ENCODE peak calls at places on chromosome 1, in five cellular contexts. V is GM23248, Y is NT2/D1, L is aorta, R is prostate gland. Z is an unnamed sample. For H3K36me3, the result is how much of the 10 kb centered on the place peaks cover.

GRCh38 chr1:161848676-161849075 is 82.6 kb downstream of the ATF6 start:
- DNase-seq in V (peak), Y (no peak), L (no peak), R (no peak), Z (no peak)

GRCh38 chr1:112396668-112397025 is 633 bp downstream of the CTTNBP2NL start:
- DNase-seq in V (peak), Y (no peak), L (no peak), R (no peak), Z (no peak)

GRCh38 chr1:22323846-22324504 is 127.7 kb upstream of the ZBTB40 start:
- DNase-seq in V (no peak), Y (no peak), L (no peak), R (no peak), Z (peak)

GRCh38 chr1:111045033-111045722 is 81.5 kb upstream of the LRIF1 start:
- DNase-seq in V (peak), Y (no peak), L (no peak), R (no peak), Z (no peak)

GRCh38 chr1:151047591-151047924 is at the start of gene C1orf56:
- DNase-seq in V (peak), Y (peak), L (peak), R (peak), Z (peak)

GRCh38 chr1:154434346-154435075 is 29.4 kb downstream of the IL6R start:
- DNase-seq in V (peak), Y (no peak), L (peak), R (peak), Z (no peak)

GRCh38 chr1:197180252-197180878 is 33.9 kb upstream of the ASPM start:
- DNase-seq in V (peak), Y (peak), L (no peak), R (no peak), Z (no peak)

GRCh38 chr1:57329932-57330331 is 93.9 kb downstream of the DAB1 start:
- DNase-seq in V (no peak), Y (no peak), L (no peak), R (no peak), Z (no peak)

GRCh38 chr1:218377143-218377660 is 32.1 kb downstream of the TGFB2 start:
- DNase-seq in V (peak), Y (no peak), L (no peak), R (peak), Z (no peak)

GRCh38 chr1:9363061-9363471 is 70.4 kb downstream of the SPSB1 start:
- DNase-seq in V (no peak), Y (no peak), L (no peak), R (no peak), Z (no peak)

GRCh38 chr1:178057863-178058576 is 35.9 kb upstream of the RASAL2 start:
- DNase-seq in V (peak), Y (peak), L (no peak), R (no peak), Z (peak)

GRCh38 chr1:221725683-221726330 is 16.1 kb downstream of the DUSP10 start:
- DNase-seq in V (peak), Y (no peak), L (no peak), R (no peak), Z (no peak)

GRCh38 chr1:12572506-12572905 is 45.5 kb downstream of the DHRS3 start:
- DNase-seq in V (no peak), Y (no peak), L (no peak), R (no peak), Z (no peak)

GRCh38 chr1:109193653-109194590 is 19.8 kb upstream of the SARS1 start:
- DNase-seq in V (peak), Y (no peak), L (no peak), R (no peak), Z (peak)

GRCh38 chr1:212234431-212235298 is 50.5 kb upstream of the PPP2R5A start:
- DNase-seq in V (peak), Y (no peak), L (peak), R (no peak), Z (no peak)

GRCh38 chr1:89952021-89952995 is 42.6 kb upstream of the ZNF326 start:
- DNase-seq in V (peak), Y (no peak), L (no peak), R (no peak), Z (no peak)

GRCh38 chr1:154962238-154962678 is 676 bp upstream of the PYGO2 start:
- DNase-seq in V (peak), Y (no peak), L (peak), R (peak), Z (peak)

GRCh38 chr1:22131875-22132486 is 10.9 kb downstream of the WNT4 start:
- DNase-seq in V (peak), Y (no peak), L (no peak), R (peak), Z (peak)

GRCh38 chr1:225454067-225454618 is 26.3 kb upstream of the LBR start:
- DNase-seq in V (peak), Y (no peak), L (no peak), R (no peak), Z (no peak)

GRCh38 chr1:247415423-247416361 is at the start of gene NLRP3:
- DNase-seq in V (peak), Y (no peak), L (peak), R (no peak), Z (no peak)

GRCh38 chr1:20413136-20413790 is 72.7 kb downstream of the CAMK2N1 start:
- DNase-seq in V (no peak), Y (no peak), L (no peak), R (no peak), Z (no peak)

GRCh38 chr1:9410737-9411297 is 118.1 kb downstream of the SPSB1 start:
- DNase-seq in V (peak), Y (no peak), L (no peak), R (no peak), Z (no peak)

GRCh38 chr1:58721247-58721820 is 21.5 kb upstream of the MYSM1 start:
- DNase-seq in V (peak), Y (no peak), L (no peak), R (no peak), Z (no peak)

GRCh38 chr1:26861889-26862371 is 1.0 kb upstream of the SFN start:
- DNase-seq in V (peak), Y (no peak), L (no peak), R (no peak), Z (no peak)

GRCh38 chr1:35085421-35085820 is 6.2 kb downstream of the ZMYM1 start:
- DNase-seq in V (peak), Y (no peak), L (no peak), R (peak), Z (no peak)

GRCh38 chr1:11851171-11851570 is 3.6 kb upstream of the NPPA start:
- DNase-seq in V (peak), Y (no peak), L (no peak), R (no peak), Z (no peak)

GRCh38 chr1:53270107-53270506 is 31.8 kb upstream of the MAGOH start:
- DNase-seq in V (no peak), Y (no peak), L (no peak), R (no peak), Z (no peak)

GRCh38 chr1:63557365-63557987 is 34.2 kb downstream of the EFCAB7 start:
- DNase-seq in V (peak), Y (peak), L (no peak), R (no peak), Z (peak)

GRCh38 chr1:226027861-226028260 is 28.7 kb upstream of the SDE2 start:
- DNase-seq in V (no peak), Y (no peak), L (no peak), R (no peak), Z (no peak)

GRCh38 chr1:89610457-89610991 is 22.4 kb upstream of the LRRC8C start:
- DNase-seq in V (no peak), Y (no peak), L (no peak), R (no peak), Z (peak)

GRCh38 chr1:154142358-154142757 is 12.5 kb downstream of the NUP210L start:
- DNase-seq in V (no peak), Y (no peak), L (no peak), R (peak), Z (no peak)

GRCh38 chr1:35449334-35450008 is 107.7 kb downstream of the KIAA0319L start:
- DNase-seq in V (peak), Y (no peak), L (no peak), R (no peak), Z (no peak)

GRCh38 chr1:115112496-115113375 is 23.4 kb upstream of the TSPAN2 start:
- DNase-seq in V (peak), Y (peak), L (no peak), R (peak), Z (peak)

GRCh38 chr1:205991237-205991636 is 12.0 kb downstream of the RAB7B start:
- DNase-seq in V (peak), Y (no peak), L (no peak), R (no peak), Z (no peak)

GRCh38 chr1:55131801-55132200 is 83.4 kb downstream of the USP24 start:
- DNase-seq in V (peak), Y (no peak), L (no peak), R (no peak), Z (no peak)

GRCh38 chr1:115168026-115168425 is 78.7 kb upstream of the TSPAN2 start:
- DNase-seq in V (peak), Y (no peak), L (no peak), R (no peak), Z (no peak)

GRCh38 chr1:227901906-227902640 is 45.7 kb downstream of the WNT9A start:
- DNase-seq in V (peak), Y (no peak), L (peak), R (no peak), Z (peak)

GRCh38 chr1:17010601-17011438 is 908 bp downstream of the ATP13A2 start:
- DNase-seq in V (peak), Y (no peak), L (peak), R (no peak), Z (peak)

GRCh38 chr1:54273837-54274192 is 73.8 kb downstream of the MRPL37 start:
- DNase-seq in V (peak), Y (no peak), L (no peak), R (no peak), Z (peak)

DNA sequence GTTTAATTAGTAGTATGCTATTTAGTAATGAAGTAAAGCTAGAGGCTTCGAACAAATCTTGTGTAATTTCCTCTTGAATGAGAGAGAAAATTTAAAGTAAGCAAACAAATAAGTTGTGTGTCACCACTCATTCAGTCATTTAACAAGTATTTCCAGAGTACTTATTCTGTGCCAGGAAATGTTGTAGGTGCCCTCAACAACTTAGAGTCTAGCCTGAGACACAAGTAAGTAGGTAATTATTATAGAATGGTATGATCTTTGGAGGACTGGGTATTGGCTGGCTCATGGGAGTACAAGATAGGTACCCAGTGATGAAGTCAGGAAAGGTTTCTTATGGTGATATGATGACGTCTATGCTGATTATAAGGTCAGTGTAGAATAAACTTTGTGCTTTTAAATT is 17.4 kb upstream of the METTL18 start:
- DNase-seq in V (peak), Y (no peak), L (no peak), R (no peak), Z (no peak)
- H3K36me3 ChIP-seq in V (under half), Y (half or more), L (under half), R (under half), Z (under half)

GRCh38 chr1:180948357-180948756 is 35.7 kb downstream of the KIAA1614 start:
- DNase-seq in V (no peak), Y (no peak), L (no peak), R (no peak), Z (peak)

GRCh38 chr1:180947901-180948311 is 35.2 kb downstream of the KIAA1614 start:
- DNase-seq in V (no peak), Y (no peak), L (no peak), R (no peak), Z (peak)

GRCh38 chr1:180945551-180945950 is 32.9 kb downstream of the KIAA1614 start:
- DNase-seq in V (no peak), Y (no peak), L (no peak), R (no peak), Z (no peak)

GRCh38 chr1:180946056-180946455 is 33.4 kb downstream of the KIAA1614 start:
- DNase-seq in V (no peak), Y (no peak), L (no peak), R (peak), Z (peak)

DNA sequence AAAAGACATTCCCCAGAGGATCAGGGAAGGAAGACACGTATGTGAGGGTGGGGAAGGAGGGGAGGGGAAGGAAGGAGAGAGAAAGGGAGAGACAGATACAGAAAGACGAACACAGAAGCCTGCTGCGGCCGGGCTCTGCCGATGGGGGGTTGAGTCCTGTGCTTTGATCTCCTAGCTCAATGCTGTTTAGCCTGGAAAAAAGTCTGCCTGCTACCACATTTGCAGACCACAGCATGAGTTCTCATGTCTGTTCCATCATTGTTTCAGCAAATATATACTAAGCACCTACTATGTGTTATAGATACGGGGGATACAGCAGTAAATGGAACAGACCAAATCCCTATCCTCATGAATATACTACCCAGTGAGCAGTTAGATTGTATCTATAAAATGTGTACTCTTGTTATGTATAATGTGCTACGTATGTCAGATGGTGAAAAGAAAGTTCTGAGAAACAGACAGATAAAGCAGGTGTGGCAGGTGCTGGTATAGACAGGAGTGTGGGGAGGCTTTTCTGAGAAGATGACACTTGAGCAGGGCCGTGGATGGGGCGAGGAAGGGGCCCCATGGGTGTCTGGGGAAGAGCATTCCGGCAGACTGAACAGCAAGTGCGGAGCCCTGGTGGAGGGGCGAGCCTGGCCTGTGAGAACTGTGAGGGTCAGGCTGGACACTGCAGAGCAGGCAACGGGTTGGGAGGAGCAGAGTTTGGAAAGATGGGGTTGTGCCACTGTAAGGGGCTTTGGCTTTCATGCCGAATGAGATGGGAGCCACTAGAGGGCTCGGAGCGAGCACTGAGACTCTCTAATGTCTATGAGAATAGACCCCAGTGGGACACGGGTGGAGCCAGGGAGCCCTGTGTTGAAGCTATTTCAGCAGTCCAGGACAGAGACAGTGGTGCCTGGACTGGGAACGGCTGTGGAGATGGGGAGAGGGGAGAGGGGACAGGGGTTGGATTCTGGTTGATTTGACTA is 34.1 kb downstream of the KIAA1614 start:
- DNase-seq in V (no peak), Y (no peak), L (peak), R (no peak), Z (peak)
- H3K4me3 ChIP-seq in V (no peak), Y (no peak), L (no peak), R (no peak), Z (no peak)

DNA sequence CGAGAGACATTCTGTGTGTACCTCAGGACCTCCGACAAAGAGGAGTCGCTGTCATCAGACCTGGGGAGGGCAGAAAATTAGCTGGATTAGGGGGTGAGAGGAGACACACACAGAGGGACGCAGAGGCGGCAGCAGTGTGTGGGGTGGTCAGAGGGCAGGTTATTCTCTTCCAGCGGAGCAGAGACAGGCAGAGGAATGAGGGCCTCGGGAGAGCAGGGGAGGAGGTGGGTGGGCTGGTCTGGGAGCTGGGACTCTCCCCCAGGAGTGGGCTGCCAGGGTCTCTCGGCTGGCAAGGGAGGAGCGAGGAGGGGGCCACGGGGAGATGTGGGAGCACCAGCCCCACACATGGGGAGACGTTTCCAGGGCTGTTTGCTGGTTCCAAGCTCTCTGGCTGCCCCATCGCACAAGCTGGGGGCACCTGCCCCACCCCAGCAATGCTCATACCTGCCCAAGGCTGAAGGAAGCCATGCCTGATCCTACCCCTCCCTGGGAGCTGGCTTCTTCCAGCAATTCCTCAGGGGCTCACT is 40.4 kb downstream of the KIF21B start:
- DNase-seq in V (no peak), Y (no peak), L (no peak), R (no peak), Z (no peak)
- H3K36me3 ChIP-seq in V (under half), Y (under half), L (under half), R (under half), Z (under half)

DNA sequence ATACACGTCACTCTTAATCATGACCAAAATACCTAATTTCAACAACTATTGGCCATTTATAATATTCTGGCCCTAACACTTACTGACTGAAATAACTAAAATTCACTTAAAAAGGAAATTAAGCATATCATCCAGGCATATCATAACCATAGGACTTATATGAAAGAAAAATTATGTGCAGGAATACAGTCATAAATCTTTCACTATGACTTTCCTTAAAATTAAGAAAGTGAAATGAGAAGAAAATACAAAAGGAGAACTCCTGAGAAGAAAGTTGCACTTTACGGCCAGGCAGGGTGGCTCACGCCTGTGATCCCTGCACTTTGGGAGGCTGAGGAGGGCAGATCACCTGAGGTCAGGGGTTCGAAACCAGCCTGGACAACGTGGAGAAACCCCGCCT is 9.4 kb downstream of the ZZZ3 start:
- DNase-seq in V (no peak), Y (no peak), L (no peak), R (no peak), Z (no peak)
- H3K4me3 ChIP-seq in V (no peak), Y (no peak), L (no peak), R (no peak), Z (no peak)